ENCODE peak calls at places on chromosome 17, in seven cellular contexts. J is upper lobe of left lung; K is activated CD8-positive, alpha-beta T cell treated with anti-CD3 and anti-CD28 coated beads, Interleukin-2, amount 10 ng/mL, durations not matched to agents 7 days and 5 days; C is HT-29; U is ovary; T is bronchial epithelial cell; S is neural crest cell. Q is an unnamed sample.
A peak's percentile ranks its signal among the peaks of the same experiment; 100 is the strongest.

GRCh38 chr17:72376486-72377345 is 255.9 kb downstream of the SOX9 start:
- DNase-seq in S (no peak), C (no peak), K (no peak), T (no peak), J (no peak), U (no peak), Q (no peak)

GRCh38 chr17:57257213-57257873 is 1.0 kb downstream of the MSI2 start:
- DNase-seq in S (no peak), T (no peak), C (peak; percentile 41), K (peak; percentile 39), U (no peak), J (no peak), Q (no peak)

GRCh38 chr17:40106089-40106759 is 5.8 kb upstream of the NR1D1 start:
- DNase-seq in J (no peak), K (no peak), T (no peak), U (no peak), C (no peak), S (no peak), Q (no peak)

GRCh38 chr17:73947281-73947975 is 256.1 kb upstream of the RPL38 start:
- DNase-seq in S (no peak), U (no peak), J (no peak), K (no peak), T (no peak), C (no peak), Q (no peak)

GRCh38 chr17:66143657-66144282 is 48.2 kb downstream of the CEP112 start:
- DNase-seq in T (no peak), C (peak; percentile 12), J (no peak), K (no peak), S (no peak), U (no peak), Q (no peak)

GRCh38 chr17:71446635-71447034 is 674.2 kb upstream of the SOX9 start:
- DNase-seq in U (no peak), C (no peak), K (no peak), S (no peak), J (no peak), T (peak; percentile 40), Q (no peak)

GRCh38 chr17:50115744-50116143 is 14.2 kb downstream of the SAMD14 start:
- DNase-seq in S (no peak), T (no peak), U (no peak), J (no peak), C (no peak), K (no peak), Q (no peak)

GRCh38 chr17:37088459-37088858 is 139.7 kb downstream of the AATF start:
- DNase-seq in U (no peak), S (no peak), K (peak; percentile 42), T (peak; percentile 69), J (no peak), C (peak; percentile 82), Q (peak; percentile 66)

GRCh38 chr17:42459983-42460300 is 1.3 kb downstream of the ATP6V0A1 start:
- DNase-seq in T (no peak), K (peak; percentile 54), C (no peak), J (no peak), S (no peak), U (no peak), Q (peak; percentile 58)

Q was measured in epithelial cell of esophagus.